ENCODE peak calls at places on chromosome 2, in five cellular contexts. M is A172; U is sciatic nerve; J is activated T-helper 2 cell treated with anti-CD3 and anti-CD28 coated beads, Interferon-gamma antibody, Interleukin-2, Interleukin-4, amounts not matched to agents 10 μg/mL and 5 μg/mL and 100 μg/mL, durations not matched to agents 14 hours and 24 hours and 36 hours; A is G401. D is an unnamed sample.

GRCh38 chr2:96962567-96963203 is 23.7 kb downstream of the FAM178B start:
- DNase-seq in J (peak; percentile 77), U (peak; percentile 33), M (no peak), A (no peak), D (peak; percentile 53)

GRCh38 chr2:217106650-217107014 is 246.8 kb upstream of the TNP1 start:
- DNase-seq in A (no peak), J (no peak), U (no peak), M (peak; percentile 81), D (no peak)

GRCh38 chr2:113260930-113261329 is 17.8 kb downstream of the PAX8 start:
- DNase-seq in J (no peak), M (no peak), A (no peak), U (no peak), D (no peak)

GRCh38 chr2:101559576-101559975 is 84.7 kb upstream of the RFX8 start:
- DNase-seq in J (no peak), M (no peak), U (no peak), A (no peak), D (no peak)

GRCh38 chr2:203579131-203579643 is 44.1 kb upstream of the RAPH1 start:
- DNase-seq in U (no peak), M (peak; percentile 59), J (peak; percentile 54), A (no peak), D (peak; percentile 93)

GRCh38 chr2:40101076-40101688 is 322.1 kb upstream of the THUMPD2 start:
- DNase-seq in A (no peak), J (no peak), M (peak; percentile 29), U (no peak), D (peak; percentile 18)

GRCh38 chr2:38148501-38148900 is 72.5 kb upstream of the CYP1B1 start:
- DNase-seq in A (no peak), M (peak; percentile 5), U (no peak), J (no peak), D (no peak)

GRCh38 chr2:168134485-168134884 is 112.9 kb downstream of the STK39 start:
- DNase-seq in M (no peak), U (no peak), A (no peak), J (no peak), D (no peak)